ENCODE peak calls at places on chromosomes 7 and 10, in seven cellular contexts. H, T, S, C, I, A and O are unnamed samples.

GRCh38 chr7:86130268-86130667 is 513.4 kb upstream of the GRM3 start:
- DNase-seq in S (no peak), C (no peak), H (no peak), I (no peak), A (no peak), T (no peak), O (no peak)

GRCh38 chr10:36888925-36889573 is 236.3 kb upstream of the ANKRD30A start:
- DNase-seq in H (peak), A (no peak), T (peak), S (peak), C (peak), I (peak), O (peak)

GRCh38 chr7:96664793-96665192 is 44.9 kb downstream of the SEM1 start:
- DNase-seq in A (no peak), H (no peak), S (no peak), I (no peak), T (no peak), C (no peak), O (no peak)

GRCh38 chr10:120828940-120829339 is 22.2 kb upstream of the WDR11 start:
- DNase-seq in C (no peak), I (no peak), S (no peak), H (no peak), T (no peak), A (no peak), O (no peak)

GRCh38 chr7:112414855-112415490 is 35.3 kb upstream of the IFRD1 start:
- DNase-seq in C (no peak), I (no peak), T (peak), A (no peak), S (no peak), H (peak), O (peak)

GRCh38 chr7:156889089-156889488 is 3.9 kb downstream of the LMBR1 start:
- DNase-seq in T (no peak), A (no peak), S (no peak), C (no peak), H (no peak), I (no peak), O (no peak)

GRCh38 chr7:128703605-128704004 is 31.5 kb downstream of the GARIN1A start:
- DNase-seq in H (no peak), S (no peak), I (no peak), A (no peak), T (no peak), C (no peak), O (no peak)

GRCh38 chr7:34949356-34949755 is 87.9 kb downstream of the DPY19L1 start:
- DNase-seq in I (no peak), A (no peak), T (no peak), S (no peak), C (no peak), H (no peak), O (no peak)

GRCh38 chr10:110844617-110844881 is 27.2 kb upstream of the PDCD4 start:
- DNase-seq in H (no peak), I (no peak), C (no peak), T (no peak), A (no peak), S (no peak), O (no peak)

GRCh38 chr10:60271319-60272040 is 118.2 kb downstream of the ANK3 start:
- DNase-seq in C (no peak), A (no peak), S (no peak), H (no peak), I (no peak), T (no peak), O (no peak)

GRCh38 chr7:137847418-137848050 is 760 bp upstream of the DGKI start:
- DNase-seq in I (no peak), S (no peak), C (peak), T (no peak), A (peak), H (no peak), O (no peak)

GRCh38 chr10:97032624-97033023 is 153.1 kb downstream of the SLIT1 start:
- DNase-seq in S (no peak), H (no peak), A (no peak), I (no peak), C (no peak), T (no peak), O (no peak)

GRCh38 chr10:124522131-124522902 is 60.7 kb downstream of the LHPP start:
- DNase-seq in H (no peak), S (no peak), I (no peak), A (no peak), C (no peak), T (no peak), O (no peak)

GRCh38 chr7:133479456-133480097 is 226.7 kb downstream of the EXOC4 start:
- DNase-seq in I (no peak), C (no peak), A (no peak), S (no peak), H (no peak), T (no peak), O (no peak)

GRCh38 chr10:68871105-68871711 is 29.9 kb upstream of the DDX50 start:
- DNase-seq in T (peak), A (no peak), H (no peak), C (no peak), I (no peak), S (no peak), O (peak)

GRCh38 chr10:14487511-14487909 is 156.8 kb upstream of the FRMD4A start:
- DNase-seq in H (no peak), C (peak), A (no peak), I (no peak), S (no peak), T (no peak), O (no peak)

GRCh38 chr7:77386165-77386824 is 29.9 kb downstream of the GSAP start:
- DNase-seq in H (no peak), T (no peak), S (no peak), C (no peak), A (no peak), I (no peak), O (no peak)

GRCh38 chr7:29284586-29285450 is 90.2 kb downstream of the CHN2 start:
- DNase-seq in I (no peak), H (no peak), C (peak), A (no peak), S (no peak), T (no peak), O (no peak)

GRCh38 chr7:30816291-30817059 is 45.3 kb downstream of the MINDY4 start:
- DNase-seq in I (no peak), T (no peak), S (no peak), C (peak), A (no peak), H (no peak), O (no peak)

GRCh38 chr10:119516381-119517234 is 25.9 kb downstream of the RGS10 start:
- DNase-seq in C (no peak), A (peak), I (peak), S (peak), H (no peak), T (peak), O (no peak)

GRCh38 chr7:50970092-50970491 is 187.4 kb upstream of the GRB10 start:
- DNase-seq in C (no peak), A (no peak), T (no peak), I (no peak), S (no peak), H (no peak), O (no peak)

GRCh38 chr10:34116780-34117179 is 698.3 kb downstream of the PARD3 start:
- DNase-seq in S (no peak), H (no peak), C (no peak), I (no peak), T (no peak), A (no peak), O (peak)

GRCh38 chr10:101466016-101466912 is 112.3 kb downstream of the BTRC start:
- DNase-seq in S (no peak), A (no peak), H (no peak), C (no peak), I (no peak), T (no peak), O (no peak)

GRCh38 chr7:102080371-102081243 is 206.1 kb upstream of the SH2B2 start:
- DNase-seq in H (no peak), A (no peak), I (no peak), C (no peak), T (peak), S (no peak), O (no peak)

GRCh38 chr10:22320591-22321155 is at the start of gene BMI1:
- DNase-seq in T (peak), A (no peak), I (no peak), H (peak), S (no peak), C (peak), O (peak)

GRCh38 chr7:30445770-30446169 is 32.8 kb downstream of the NOD1 start:
- DNase-seq in A (peak), I (peak), C (no peak), H (no peak), T (peak), S (peak), O (peak)

GRCh38 chr7:137820156-137820555 is 26.6 kb downstream of the DGKI start:
- DNase-seq in S (no peak), T (no peak), H (no peak), C (no peak), I (no peak), A (no peak), O (no peak)

GRCh38 chr7:38694326-38694725 is 63.2 kb upstream of the AMPH start:
- DNase-seq in H (no peak), I (no peak), C (no peak), T (no peak), S (no peak), A (no peak), O (no peak)

GRCh38 chr7:957418-958220 is 3.1 kb upstream of the ADAP1 start:
- DNase-seq in C (no peak), T (no peak), S (no peak), A (no peak), H (peak), I (no peak), O (peak)

GRCh38 chr7:139232377-139232717 is 1.3 kb downstream of the UBN2 start:
- DNase-seq in S (no peak), A (no peak), I (no peak), H (no peak), T (peak), C (no peak), O (no peak)

GRCh38 chr7:24907311-24907886 is 72.6 kb downstream of the OSBPL3 start:
- DNase-seq in S (no peak), A (peak), H (no peak), T (peak), I (no peak), C (no peak), O (no peak)

DNA sequence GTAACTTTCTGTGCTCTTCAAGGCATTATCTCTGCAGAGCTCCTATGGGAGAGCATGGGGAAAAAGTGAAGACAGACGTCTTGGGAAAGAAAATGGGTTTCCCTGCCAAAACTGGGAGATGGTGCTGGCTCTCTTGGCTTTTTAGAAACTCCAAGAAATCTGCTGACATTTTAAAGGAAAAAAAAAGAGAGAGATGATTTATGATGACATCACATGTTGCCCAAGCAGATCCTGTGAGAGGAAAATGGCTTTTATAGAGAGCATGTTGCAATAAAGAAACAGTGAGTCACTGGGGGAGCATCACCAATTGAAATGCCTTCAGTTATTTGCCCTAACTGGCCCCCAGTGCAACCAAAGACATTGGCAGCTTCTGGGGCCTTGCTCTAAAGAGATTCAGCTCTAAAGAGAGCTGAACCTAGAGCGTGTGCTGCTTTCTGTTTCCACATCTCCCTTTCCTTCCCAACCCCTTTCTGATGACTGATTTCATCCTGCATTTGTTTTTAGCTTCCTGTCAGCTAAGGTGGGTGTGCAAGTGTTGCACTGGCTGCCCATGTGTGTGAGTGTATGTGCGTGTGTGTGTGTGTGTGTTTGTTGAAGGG is 37.7 kb downstream of the LRMDA start:
- DNase-seq in A (no peak), C (no peak), I (no peak), S (no peak), H (no peak), T (no peak), O (peak)
- TF ChIP-seq TAF1 in A (no peak), C (no peak), I (no peak), S (no peak), H (no peak), T (no peak), O (no peak)

DNA sequence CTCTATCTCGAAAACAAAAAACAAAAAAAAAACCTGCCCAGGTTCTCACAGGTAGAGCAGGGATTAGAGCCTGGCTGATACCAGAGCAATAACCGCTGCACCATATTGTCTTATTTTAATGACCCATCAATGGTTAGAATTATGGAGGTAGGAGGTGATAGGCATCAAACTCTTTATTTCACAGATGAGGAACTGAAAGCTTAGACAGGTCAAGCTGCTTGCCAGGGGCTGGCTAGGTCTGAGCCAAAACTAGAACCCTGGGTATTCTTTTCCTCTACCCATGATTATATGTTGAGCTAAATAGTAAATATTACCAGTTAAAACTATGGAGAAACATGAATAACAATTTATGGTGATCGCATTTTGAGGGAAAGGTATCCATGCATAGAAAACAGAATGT is 2.0 kb upstream of the PPP1R3C start:
- DNase-seq in I (no peak), H (no peak), A (no peak), S (no peak), C (no peak), T (no peak), O (no peak)
- TF ChIP-seq TAF1 in I (no peak), H (no peak), A (no peak), S (no peak), C (no peak), T (no peak), O (no peak)

GRCh38 chr10:29104661-29105369 is 184.1 kb upstream of the LYZL1 start:
- DNase-seq in C (no peak), H (no peak), T (no peak), A (no peak), I (no peak), S (no peak), O (peak)
- TF ChIP-seq TAF1 in C (no peak), H (no peak), T (no peak), A (no peak), I (no peak), S (no peak), O (no peak)

DNA sequence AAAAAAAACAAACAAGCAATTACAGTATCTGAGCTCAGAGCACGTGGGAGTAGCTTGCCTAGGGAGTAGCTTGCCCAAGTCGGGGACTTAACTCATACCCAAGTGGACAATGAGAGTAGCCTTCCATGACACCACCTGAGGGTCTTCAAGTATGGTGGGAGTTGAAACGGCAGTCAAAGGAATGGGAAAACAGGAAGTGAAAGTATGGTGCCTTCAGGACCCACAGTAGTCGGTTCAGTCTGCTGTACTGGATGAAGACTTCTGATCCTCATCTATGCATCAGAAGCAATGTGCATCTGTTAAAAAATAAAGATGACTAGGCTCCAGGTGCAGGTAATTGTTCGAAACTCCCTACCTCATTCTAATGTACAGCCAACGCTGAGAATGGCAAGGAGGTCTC is 10.5 kb downstream of the VOPP1 start:
- DNase-seq in C (no peak), A (no peak), I (no peak), T (no peak), S (no peak), H (no peak), O (no peak)
- TF ChIP-seq TAF1 in C (no peak), A (no peak), I (no peak), T (no peak), S (no peak), H (no peak), O (no peak)

DNA sequence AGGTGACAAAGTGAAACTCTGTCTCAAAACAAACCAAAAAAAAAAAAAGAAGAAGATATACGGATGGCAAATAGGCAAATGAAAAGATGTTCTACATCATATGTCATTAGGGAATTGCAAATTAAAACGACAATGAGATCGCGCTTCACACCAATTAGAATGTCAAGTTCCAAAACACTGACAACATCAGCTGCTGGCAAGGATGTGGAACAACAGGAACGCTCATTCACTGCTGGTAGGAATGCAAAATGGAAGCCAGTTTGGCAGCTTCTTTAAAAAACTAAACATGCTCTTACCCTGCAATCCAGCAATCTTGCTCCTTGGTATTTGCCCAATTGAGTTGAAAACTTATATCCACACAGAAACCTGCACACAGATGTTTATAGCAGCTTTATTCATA is 34.8 kb downstream of the CALML5 start:
- DNase-seq in I (no peak), A (no peak), S (no peak), H (no peak), T (no peak), C (no peak), O (no peak)
- TF ChIP-seq TAF1 in I (no peak), A (no peak), S (no peak), H (no peak), T (no peak), C (no peak), O (no peak)

GRCh38 chr7:134832367-134832766 is 52.9 kb downstream of the CALD1 start:
- DNase-seq in C (no peak), H (no peak), I (no peak), T (no peak), S (no peak), A (no peak), O (no peak)

GRCh38 chr7:134834689-134835462 is 55.4 kb downstream of the CALD1 start:
- DNase-seq in C (no peak), T (peak), H (peak), I (no peak), A (no peak), S (no peak), O (peak)

GRCh38 chr7:134829381-134829986 is 50.0 kb downstream of the CALD1 start:
- DNase-seq in I (no peak), S (no peak), H (peak), C (no peak), T (no peak), A (no peak), O (no peak)

GRCh38 chr7:134828361-134828760 is 48.9 kb downstream of the CALD1 start:
- DNase-seq in C (no peak), H (no peak), T (no peak), I (no peak), A (no peak), S (no peak), O (no peak)

DNA sequence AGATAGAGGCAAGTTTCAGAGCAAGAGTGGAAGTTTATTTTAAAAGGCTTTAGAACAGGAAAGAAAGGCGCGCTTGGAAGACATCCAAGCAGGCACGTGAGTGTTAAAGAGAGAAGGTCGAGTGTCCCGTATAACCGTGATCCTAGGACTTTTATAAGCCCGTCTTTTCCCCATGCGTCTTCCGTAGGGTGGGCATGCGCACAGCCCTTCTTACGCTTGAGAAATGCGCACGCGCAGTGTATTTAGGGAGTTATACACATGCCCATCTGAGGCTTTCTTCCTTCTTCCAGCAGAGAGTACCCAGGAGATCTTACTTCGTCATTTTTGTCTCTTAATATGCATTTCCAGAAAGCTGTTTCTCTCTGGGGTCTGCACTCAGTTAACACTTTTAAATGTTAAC is 52.4 kb downstream of the CALD1 start:
- DNase-seq in H (no peak), S (no peak), I (no peak), A (no peak), C (no peak), T (peak), O (no peak)
- TF ChIP-seq TAF1 in H (no peak), S (no peak), I (no peak), A (no peak), C (no peak), T (no peak), O (no peak)

GRCh38 chr7:147478751-147479150 is 1111.8 kb upstream of the C7orf33 start:
- DNase-seq in I (no peak), T (no peak), H (no peak), S (no peak), C (no peak), A (no peak), O (no peak)
- TF ChIP-seq TAF1 in I (no peak), T (no peak), H (no peak), S (no peak), C (no peak), A (no peak), O (no peak)